ENCODE peak calls at places on chromosomes 7 and 10, in ten cellular contexts. One of them, this sample, is unnamed.
A peak's percentile ranks its signal among the peaks of the same experiment; 100 is the strongest.

GRCh38 chr7:1106783-1107421 is 19.0 kb downstream of the GPER1 start:
- DNase-seq in psoas muscle: no peak
- DNase-seq in neural progenitor cell: no peak
- DNase-seq in upper lobe of right lung: no peak
- DNase-seq in CD4-positive, alpha-beta memory T cell: no peak
- DNase-seq in left lung: no peak
- DNase-seq in breast epithelium: no peak
- DNase-seq in A549: no peak
- DNase-seq in RWPE2: no peak
- DNase-seq in H1: no peak
- DNase-seq in this sample: no peak

GRCh38 chr10:110679633-110680472 is 35.7 kb downstream of the RBM20 start:
- DNase-seq in psoas muscle: peak; percentile 80
- DNase-seq in neural progenitor cell: no peak
- DNase-seq in upper lobe of right lung: no peak
- DNase-seq in CD4-positive, alpha-beta memory T cell: no peak
- DNase-seq in left lung: no peak
- DNase-seq in breast epithelium: no peak
- DNase-seq in A549: no peak
- DNase-seq in RWPE2: no peak
- DNase-seq in H1: no peak
- DNase-seq in this sample: peak; percentile 91

GRCh38 chr10:28470873-28471704 is 61.8 kb upstream of the WAC start:
- DNase-seq in psoas muscle: no peak
- DNase-seq in neural progenitor cell: no peak
- DNase-seq in upper lobe of right lung: no peak
- DNase-seq in CD4-positive, alpha-beta memory T cell: no peak
- DNase-seq in left lung: no peak
- DNase-seq in breast epithelium: no peak
- DNase-seq in A549: no peak
- DNase-seq in RWPE2: no peak
- DNase-seq in H1: peak; percentile 40
- DNase-seq in this sample: no peak

GRCh38 chr10:9061871-9062270 is 1007.4 kb downstream of the GATA3 start:
- DNase-seq in psoas muscle: no peak
- DNase-seq in neural progenitor cell: no peak
- DNase-seq in upper lobe of right lung: no peak
- DNase-seq in CD4-positive, alpha-beta memory T cell: no peak
- DNase-seq in left lung: no peak
- DNase-seq in breast epithelium: no peak
- DNase-seq in A549: no peak
- DNase-seq in RWPE2: no peak
- DNase-seq in H1: no peak
- DNase-seq in this sample: no peak

GRCh38 chr7:34430456-34430855 is 227.6 kb upstream of the NPSR1 start:
- DNase-seq in psoas muscle: no peak
- DNase-seq in neural progenitor cell: peak; percentile 20
- DNase-seq in upper lobe of right lung: no peak
- DNase-seq in CD4-positive, alpha-beta memory T cell: no peak
- DNase-seq in left lung: no peak
- DNase-seq in breast epithelium: no peak
- DNase-seq in A549: peak; percentile 42
- DNase-seq in RWPE2: no peak
- DNase-seq in H1: peak; percentile 51
- DNase-seq in this sample: no peak

GRCh38 chr7:107938448-107939250 is 47.7 kb downstream of the DLD start:
- DNase-seq in psoas muscle: peak; percentile 39
- DNase-seq in neural progenitor cell: no peak
- DNase-seq in upper lobe of right lung: no peak
- DNase-seq in CD4-positive, alpha-beta memory T cell: no peak
- DNase-seq in left lung: no peak
- DNase-seq in breast epithelium: no peak
- DNase-seq in A549: no peak
- DNase-seq in RWPE2: no peak
- DNase-seq in H1: no peak
- DNase-seq in this sample: no peak

GRCh38 chr7:107119376-107120100 is 49.3 kb upstream of the HBP1 start:
- DNase-seq in psoas muscle: no peak
- DNase-seq in neural progenitor cell: no peak
- DNase-seq in upper lobe of right lung: no peak
- DNase-seq in CD4-positive, alpha-beta memory T cell: no peak
- DNase-seq in left lung: no peak
- DNase-seq in breast epithelium: no peak
- DNase-seq in A549: no peak
- DNase-seq in RWPE2: no peak
- DNase-seq in H1: no peak
- DNase-seq in this sample: no peak

GRCh38 chr7:90629306-90629918 is 33.3 kb downstream of the CDK14 start:
- DNase-seq in psoas muscle: no peak
- DNase-seq in neural progenitor cell: peak; percentile 70
- DNase-seq in upper lobe of right lung: no peak
- DNase-seq in CD4-positive, alpha-beta memory T cell: no peak
- DNase-seq in left lung: no peak
- DNase-seq in breast epithelium: no peak
- DNase-seq in A549: peak; percentile 28
- DNase-seq in RWPE2: no peak
- DNase-seq in H1: no peak
- DNase-seq in this sample: no peak

GRCh38 chr7:43649755-43650274 is 66.9 kb downstream of the STK17A start:
- DNase-seq in psoas muscle: no peak
- DNase-seq in neural progenitor cell: no peak
- DNase-seq in upper lobe of right lung: no peak
- DNase-seq in CD4-positive, alpha-beta memory T cell: peak; percentile 85
- DNase-seq in left lung: no peak
- DNase-seq in breast epithelium: no peak
- DNase-seq in A549: no peak
- DNase-seq in RWPE2: no peak
- DNase-seq in H1: no peak
- DNase-seq in this sample: no peak

GRCh38 chr10:86730227-86730626 is 26.2 kb upstream of the BMPR1A start:
- DNase-seq in psoas muscle: no peak
- DNase-seq in neural progenitor cell: no peak
- DNase-seq in upper lobe of right lung: no peak
- DNase-seq in CD4-positive, alpha-beta memory T cell: no peak
- DNase-seq in left lung: no peak
- DNase-seq in breast epithelium: no peak
- DNase-seq in A549: no peak
- DNase-seq in RWPE2: no peak
- DNase-seq in H1: no peak
- DNase-seq in this sample: no peak

GRCh38 chr7:139753693-139754111 is 24.1 kb downstream of the HIPK2 start:
- DNase-seq in psoas muscle: no peak
- DNase-seq in neural progenitor cell: no peak
- DNase-seq in upper lobe of right lung: no peak
- DNase-seq in CD4-positive, alpha-beta memory T cell: no peak
- DNase-seq in left lung: no peak
- DNase-seq in breast epithelium: no peak
- DNase-seq in A549: no peak
- DNase-seq in RWPE2: no peak
- DNase-seq in H1: no peak
- DNase-seq in this sample: peak; percentile 15

GRCh38 chr10:48332871-48333216 is 26.4 kb downstream of the MAPK8 start:
- DNase-seq in psoas muscle: no peak
- DNase-seq in neural progenitor cell: no peak
- DNase-seq in upper lobe of right lung: no peak
- DNase-seq in CD4-positive, alpha-beta memory T cell: no peak
- DNase-seq in left lung: no peak
- DNase-seq in breast epithelium: no peak
- DNase-seq in A549: no peak
- DNase-seq in RWPE2: no peak
- DNase-seq in H1: no peak
- DNase-seq in this sample: no peak

GRCh38 chr7:132263151-132263550 is 313.1 kb downstream of the PLXNA4 start:
- DNase-seq in psoas muscle: no peak
- DNase-seq in neural progenitor cell: no peak
- DNase-seq in upper lobe of right lung: no peak
- DNase-seq in CD4-positive, alpha-beta memory T cell: no peak
- DNase-seq in left lung: no peak
- DNase-seq in breast epithelium: no peak
- DNase-seq in A549: no peak
- DNase-seq in RWPE2: no peak
- DNase-seq in H1: no peak
- DNase-seq in this sample: no peak

GRCh38 chr10:110643670-110644597 is at the start of gene RBM20:
- DNase-seq in psoas muscle: peak; percentile 62
- DNase-seq in neural progenitor cell: peak; percentile 82
- DNase-seq in upper lobe of right lung: no peak
- DNase-seq in CD4-positive, alpha-beta memory T cell: peak; percentile 46
- DNase-seq in left lung: no peak
- DNase-seq in breast epithelium: no peak
- DNase-seq in A549: no peak
- DNase-seq in RWPE2: no peak
- DNase-seq in H1: peak; percentile 75
- DNase-seq in this sample: peak; percentile 75

GRCh38 chr10:111766464-111766863 is 417.1 kb downstream of the GPAM start:
- DNase-seq in psoas muscle: no peak
- DNase-seq in neural progenitor cell: peak; percentile 26
- DNase-seq in upper lobe of right lung: no peak
- DNase-seq in CD4-positive, alpha-beta memory T cell: no peak
- DNase-seq in left lung: no peak
- DNase-seq in breast epithelium: no peak
- DNase-seq in A549: no peak
- DNase-seq in RWPE2: no peak
- DNase-seq in H1: no peak
- DNase-seq in this sample: no peak

GRCh38 chr10:129929343-129930297 is 34.5 kb downstream of the EBF3 start:
- DNase-seq in psoas muscle: no peak
- DNase-seq in neural progenitor cell: peak; percentile 22
- DNase-seq in upper lobe of right lung: no peak
- DNase-seq in CD4-positive, alpha-beta memory T cell: no peak
- DNase-seq in left lung: peak; percentile 11
- DNase-seq in breast epithelium: no peak
- DNase-seq in A549: no peak
- DNase-seq in RWPE2: no peak
- DNase-seq in H1: no peak
- DNase-seq in this sample: no peak

GRCh38 chr10:55631071-55631654 is 729.9 kb downstream of the ZWINT start:
- DNase-seq in psoas muscle: peak; percentile 43
- DNase-seq in neural progenitor cell: peak; percentile 93
- DNase-seq in upper lobe of right lung: peak; percentile 80
- DNase-seq in CD4-positive, alpha-beta memory T cell: no peak
- DNase-seq in left lung: peak; percentile 44
- DNase-seq in breast epithelium: no peak
- DNase-seq in A549: peak; percentile 38
- DNase-seq in RWPE2: no peak
- DNase-seq in H1: peak; percentile 89
- DNase-seq in this sample: no peak

GRCh38 chr7:106426803-106427202 is 142.0 kb upstream of the NAMPT start:
- DNase-seq in psoas muscle: no peak
- DNase-seq in neural progenitor cell: no peak
- DNase-seq in upper lobe of right lung: no peak
- DNase-seq in CD4-positive, alpha-beta memory T cell: no peak
- DNase-seq in left lung: no peak
- DNase-seq in breast epithelium: no peak
- DNase-seq in A549: no peak
- DNase-seq in RWPE2: no peak
- DNase-seq in H1: no peak
- DNase-seq in this sample: no peak

GRCh38 chr10:43748560-43748959 is 99.9 kb upstream of the ZNF32 start:
- DNase-seq in psoas muscle: no peak
- DNase-seq in neural progenitor cell: no peak
- DNase-seq in upper lobe of right lung: no peak
- DNase-seq in CD4-positive, alpha-beta memory T cell: no peak
- DNase-seq in left lung: no peak
- DNase-seq in breast epithelium: no peak
- DNase-seq in A549: no peak
- DNase-seq in RWPE2: no peak
- DNase-seq in H1: no peak
- DNase-seq in this sample: no peak
- H3K27ac ChIP-seq in psoas muscle: no peak overlapping the region
- H3K27ac ChIP-seq in neural progenitor cell: no peak overlapping the region
- H3K27ac ChIP-seq in upper lobe of right lung: no peak overlapping the region
- H3K27ac ChIP-seq in CD4-positive, alpha-beta memory T cell: no peak overlapping the region
- H3K27ac ChIP-seq in left lung: no peak overlapping the region
- H3K27ac ChIP-seq in breast epithelium: no peak overlapping the region
- H3K27ac ChIP-seq in A549: no peak overlapping the region
- H3K27ac ChIP-seq in RWPE2: no peak overlapping the region
- H3K27ac ChIP-seq in H1: no peak overlapping the region
- H3K27ac ChIP-seq in this sample: no peak overlapping the region

DNA sequence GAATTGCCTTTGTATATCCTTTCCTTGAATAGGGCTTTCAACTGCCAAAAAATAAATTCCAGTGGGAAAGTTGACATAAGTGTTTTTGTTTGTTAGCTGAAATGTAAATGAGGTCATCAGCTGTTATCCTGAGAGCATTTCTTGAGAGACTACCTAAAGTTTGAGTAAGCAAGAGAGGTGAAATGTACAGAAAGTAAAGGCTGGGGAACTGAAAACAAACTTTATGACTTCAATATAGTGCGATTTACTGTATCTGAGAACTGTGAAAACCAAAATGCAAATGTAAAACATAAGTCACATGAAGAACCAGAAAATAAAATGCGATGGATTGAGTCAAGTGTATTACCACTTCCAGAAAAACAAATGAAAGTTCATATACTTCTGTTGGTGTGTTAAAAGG is 527.3 kb upstream of the SEMA3D start:
- DNase-seq in psoas muscle: no peak
- DNase-seq in neural progenitor cell: no peak
- DNase-seq in upper lobe of right lung: no peak
- DNase-seq in CD4-positive, alpha-beta memory T cell: no peak
- DNase-seq in left lung: no peak
- DNase-seq in breast epithelium: no peak
- DNase-seq in A549: no peak
- DNase-seq in RWPE2: no peak
- DNase-seq in H1: no peak
- DNase-seq in this sample: no peak
- H3K27ac ChIP-seq in psoas muscle: no peak overlapping the region
- H3K27ac ChIP-seq in neural progenitor cell: no peak overlapping the region
- H3K27ac ChIP-seq in upper lobe of right lung: no peak overlapping the region
- H3K27ac ChIP-seq in CD4-positive, alpha-beta memory T cell: no peak overlapping the region
- H3K27ac ChIP-seq in left lung: no peak overlapping the region
- H3K27ac ChIP-seq in breast epithelium: no peak overlapping the region
- H3K27ac ChIP-seq in A549: no peak overlapping the region
- H3K27ac ChIP-seq in RWPE2: no peak overlapping the region
- H3K27ac ChIP-seq in H1: no peak overlapping the region
- H3K27ac ChIP-seq in this sample: no peak overlapping the region

GRCh38 chr10:16788778-16789177 is 28.4 kb downstream of the RSU1 start:
- DNase-seq in psoas muscle: no peak
- DNase-seq in neural progenitor cell: no peak
- DNase-seq in upper lobe of right lung: no peak
- DNase-seq in CD4-positive, alpha-beta memory T cell: no peak
- DNase-seq in left lung: no peak
- DNase-seq in breast epithelium: no peak
- DNase-seq in A549: no peak
- DNase-seq in RWPE2: no peak
- DNase-seq in H1: no peak
- DNase-seq in this sample: no peak
- H3K27ac ChIP-seq in psoas muscle: no peak overlapping the region
- H3K27ac ChIP-seq in neural progenitor cell: peak overlapping the region; percentile 59
- H3K27ac ChIP-seq in upper lobe of right lung: no peak overlapping the region
- H3K27ac ChIP-seq in CD4-positive, alpha-beta memory T cell: peak overlapping the region; percentile 76
- H3K27ac ChIP-seq in left lung: no peak overlapping the region
- H3K27ac ChIP-seq in breast epithelium: no peak overlapping the region
- H3K27ac ChIP-seq in A549: no peak overlapping the region
- H3K27ac ChIP-seq in RWPE2: no peak overlapping the region
- H3K27ac ChIP-seq in H1: no peak overlapping the region
- H3K27ac ChIP-seq in this sample: no peak overlapping the region

DNA sequence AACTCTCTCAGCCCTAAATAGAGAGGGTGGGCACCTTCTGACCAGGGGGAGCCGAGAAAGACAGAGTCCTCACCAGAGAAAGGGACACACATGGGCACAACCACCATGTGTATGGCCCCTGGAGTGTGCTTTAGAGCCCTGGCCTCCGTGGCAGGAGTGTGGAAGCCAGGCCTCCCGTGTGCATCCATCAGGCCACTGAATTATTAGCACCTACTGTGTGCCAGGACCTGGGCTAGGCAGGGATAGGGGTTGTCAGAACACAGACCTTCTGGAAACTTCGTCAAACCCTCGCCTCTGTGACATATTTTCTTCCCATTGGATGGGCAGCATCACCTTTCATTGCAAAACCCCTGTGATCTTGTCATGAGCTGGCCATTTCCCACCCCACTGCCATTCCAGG is 78.5 kb downstream of the ZMIZ1 start:
- DNase-seq in psoas muscle: no peak
- DNase-seq in neural progenitor cell: no peak
- DNase-seq in upper lobe of right lung: no peak
- DNase-seq in CD4-positive, alpha-beta memory T cell: no peak
- DNase-seq in left lung: no peak
- DNase-seq in breast epithelium: no peak
- DNase-seq in A549: no peak
- DNase-seq in RWPE2: no peak
- DNase-seq in H1: no peak
- DNase-seq in this sample: no peak
- H3K27ac ChIP-seq in psoas muscle: peak overlapping the region; percentile 75
- H3K27ac ChIP-seq in neural progenitor cell: no peak overlapping the region
- H3K27ac ChIP-seq in upper lobe of right lung: peak overlapping the region; percentile 92
- H3K27ac ChIP-seq in CD4-positive, alpha-beta memory T cell: no peak overlapping the region
- H3K27ac ChIP-seq in left lung: peak overlapping the region; percentile 87
- H3K27ac ChIP-seq in breast epithelium: peak overlapping the region; percentile 92
- H3K27ac ChIP-seq in A549: peak overlapping the region; percentile 99
- H3K27ac ChIP-seq in RWPE2: peak overlapping the region; percentile 95
- H3K27ac ChIP-seq in H1: no peak overlapping the region
- H3K27ac ChIP-seq in this sample: peak overlapping the region; percentile 92